ENCODE peak calls at places on chromosomes 3 and 15, in five cellular contexts. One of them, this sample, is unnamed.

GRCh38 chr3:173742491-173742890 is 344.9 kb downstream of the NLGN1 start:
- DNase-seq in pancreas: no peak
- DNase-seq in ACHN: no peak
- DNase-seq in progenitor cell of endocrine pancreas: no peak
- DNase-seq in CD4-positive, CD25-positive, alpha-beta regulatory T cell: no peak
- DNase-seq in this sample: no peak

GRCh38 chr15:27342991-27343390 is 372.0 kb downstream of the GABRG3 start:
- DNase-seq in ACHN: no peak
- DNase-seq in progenitor cell of endocrine pancreas: no peak
- DNase-seq in pancreas: no peak
- DNase-seq in CD4-positive, CD25-positive, alpha-beta regulatory T cell: no peak
- DNase-seq in this sample: no peak

GRCh38 chr15:70029297-70029701 is 68.4 kb downstream of the TLE3 start:
- DNase-seq in pancreas: no peak
- DNase-seq in CD4-positive, CD25-positive, alpha-beta regulatory T cell: no peak
- DNase-seq in progenitor cell of endocrine pancreas: no peak
- DNase-seq in ACHN: no peak
- DNase-seq in this sample: no peak

GRCh38 chr15:41806291-41807181 is 21.4 kb upstream of the JMJD7 start:
- DNase-seq in pancreas: peak; percentile 54
- DNase-seq in CD4-positive, CD25-positive, alpha-beta regulatory T cell: no peak
- DNase-seq in progenitor cell of endocrine pancreas: no peak
- DNase-seq in ACHN: peak; percentile 9
- DNase-seq in this sample: no peak

GRCh38 chr3:62874398-62875102 is 666 bp downstream of the CADPS start:
- DNase-seq in CD4-positive, CD25-positive, alpha-beta regulatory T cell: no peak
- DNase-seq in pancreas: no peak
- DNase-seq in ACHN: no peak
- DNase-seq in progenitor cell of endocrine pancreas: peak; percentile 56
- DNase-seq in this sample: no peak

GRCh38 chr3:182606905-182607504 is 186.3 kb upstream of the ATP11B start:
- DNase-seq in ACHN: no peak
- DNase-seq in pancreas: no peak
- DNase-seq in CD4-positive, CD25-positive, alpha-beta regulatory T cell: no peak
- DNase-seq in progenitor cell of endocrine pancreas: no peak
- DNase-seq in this sample: no peak

GRCh38 chr3:27533718-27534578 is 49.8 kb upstream of the SLC4A7 start:
- DNase-seq in ACHN: peak; percentile 94
- DNase-seq in progenitor cell of endocrine pancreas: no peak
- DNase-seq in CD4-positive, CD25-positive, alpha-beta regulatory T cell: peak; percentile 20
- DNase-seq in pancreas: no peak
- DNase-seq in this sample: peak; percentile 22

GRCh38 chr3:132443421-132443820 is 26.1 kb downstream of the DNAJC13 start:
- DNase-seq in ACHN: no peak
- DNase-seq in CD4-positive, CD25-positive, alpha-beta regulatory T cell: no peak
- DNase-seq in progenitor cell of endocrine pancreas: no peak
- DNase-seq in pancreas: no peak
- DNase-seq in this sample: no peak

GRCh38 chr3:123084192-123084591 is 17.4 kb downstream of the PDIA5 start:
- DNase-seq in CD4-positive, CD25-positive, alpha-beta regulatory T cell: no peak
- DNase-seq in progenitor cell of endocrine pancreas: no peak
- DNase-seq in ACHN: no peak
- DNase-seq in pancreas: no peak
- DNase-seq in this sample: no peak

GRCh38 chr3:4532535-4533112 is 39.5 kb downstream of the ITPR1 start:
- DNase-seq in progenitor cell of endocrine pancreas: no peak
- DNase-seq in pancreas: no peak
- DNase-seq in CD4-positive, CD25-positive, alpha-beta regulatory T cell: no peak
- DNase-seq in ACHN: no peak
- DNase-seq in this sample: no peak

GRCh38 chr3:97957617-97958311 is 14.5 kb downstream of the RIOX2 start:
- DNase-seq in ACHN: no peak
- DNase-seq in CD4-positive, CD25-positive, alpha-beta regulatory T cell: no peak
- DNase-seq in progenitor cell of endocrine pancreas: no peak
- DNase-seq in pancreas: no peak
- DNase-seq in this sample: no peak

GRCh38 chr3:14897266-14897665 is 50.1 kb upstream of the NR2C2 start:
- DNase-seq in CD4-positive, CD25-positive, alpha-beta regulatory T cell: no peak
- DNase-seq in pancreas: no peak
- DNase-seq in progenitor cell of endocrine pancreas: no peak
- DNase-seq in ACHN: no peak
- DNase-seq in this sample: no peak

GRCh38 chr3:159904911-159905310 is 83.7 kb upstream of the IL12A start:
- DNase-seq in progenitor cell of endocrine pancreas: no peak
- DNase-seq in ACHN: no peak
- DNase-seq in pancreas: no peak
- DNase-seq in CD4-positive, CD25-positive, alpha-beta regulatory T cell: no peak
- DNase-seq in this sample: no peak

GRCh38 chr3:172303941-172304558 is 144.2 kb downstream of the GHSR start:
- DNase-seq in pancreas: no peak
- DNase-seq in ACHN: no peak
- DNase-seq in CD4-positive, CD25-positive, alpha-beta regulatory T cell: no peak
- DNase-seq in progenitor cell of endocrine pancreas: no peak
- DNase-seq in this sample: no peak

GRCh38 chr3:108818404-108818803 is 4.2 kb upstream of the TRAT1 start:
- DNase-seq in CD4-positive, CD25-positive, alpha-beta regulatory T cell: peak; percentile 69
- DNase-seq in ACHN: peak; percentile 57
- DNase-seq in pancreas: no peak
- DNase-seq in progenitor cell of endocrine pancreas: no peak
- DNase-seq in this sample: peak; percentile 62

GRCh38 chr15:68797157-68797556 is 23.5 kb downstream of the ANP32A start:
- DNase-seq in ACHN: no peak
- DNase-seq in pancreas: no peak
- DNase-seq in CD4-positive, CD25-positive, alpha-beta regulatory T cell: no peak
- DNase-seq in progenitor cell of endocrine pancreas: no peak
- DNase-seq in this sample: no peak

GRCh38 chr3:46878796-46879436 is 1.4 kb downstream of the PTH1R start:
- DNase-seq in CD4-positive, CD25-positive, alpha-beta regulatory T cell: no peak
- DNase-seq in pancreas: no peak
- DNase-seq in ACHN: peak; percentile 67
- DNase-seq in progenitor cell of endocrine pancreas: no peak
- DNase-seq in this sample: no peak

GRCh38 chr3:66153471-66153870 is 67.3 kb upstream of the SLC25A26 start:
- DNase-seq in ACHN: peak; percentile 85
- DNase-seq in CD4-positive, CD25-positive, alpha-beta regulatory T cell: no peak
- DNase-seq in pancreas: no peak
- DNase-seq in progenitor cell of endocrine pancreas: no peak
- DNase-seq in this sample: no peak

GRCh38 chr3:17412950-17413530 is 329.4 kb downstream of the TBC1D5 start:
- DNase-seq in ACHN: peak; percentile 67
- DNase-seq in CD4-positive, CD25-positive, alpha-beta regulatory T cell: peak; percentile 52
- DNase-seq in progenitor cell of endocrine pancreas: no peak
- DNase-seq in pancreas: no peak
- DNase-seq in this sample: no peak

GRCh38 chr15:24832282-24832681 is 122.5 kb upstream of the SNRPN start:
- DNase-seq in progenitor cell of endocrine pancreas: no peak
- DNase-seq in pancreas: no peak
- DNase-seq in ACHN: no peak
- DNase-seq in CD4-positive, CD25-positive, alpha-beta regulatory T cell: no peak
- DNase-seq in this sample: no peak

GRCh38 chr3:72594615-72595215 is 253.5 kb downstream of the SHQ1 start:
- DNase-seq in CD4-positive, CD25-positive, alpha-beta regulatory T cell: no peak
- DNase-seq in pancreas: no peak
- DNase-seq in progenitor cell of endocrine pancreas: no peak
- DNase-seq in ACHN: no peak
- DNase-seq in this sample: no peak

GRCh38 chr3:190696777-190697501 is 165.6 kb downstream of the GMNC start:
- DNase-seq in progenitor cell of endocrine pancreas: no peak
- DNase-seq in pancreas: no peak
- DNase-seq in ACHN: peak; percentile 43
- DNase-seq in CD4-positive, CD25-positive, alpha-beta regulatory T cell: peak; percentile 5
- DNase-seq in this sample: peak; percentile 1

GRCh38 chr15:99677540-99678134 is 55.6 kb downstream of the LYSMD4 start:
- DNase-seq in ACHN: peak; percentile 46
- DNase-seq in CD4-positive, CD25-positive, alpha-beta regulatory T cell: no peak
- DNase-seq in pancreas: no peak
- DNase-seq in progenitor cell of endocrine pancreas: no peak
- DNase-seq in this sample: no peak

GRCh38 chr3:191238321-191238817 is 39.3 kb downstream of the OSTN start:
- DNase-seq in ACHN: no peak
- DNase-seq in CD4-positive, CD25-positive, alpha-beta regulatory T cell: no peak
- DNase-seq in progenitor cell of endocrine pancreas: no peak
- DNase-seq in pancreas: no peak
- DNase-seq in this sample: no peak

GRCh38 chr15:64846246-64846645 is 4.5 kb downstream of the PLEKHO2 start:
- DNase-seq in progenitor cell of endocrine pancreas: no peak
- DNase-seq in CD4-positive, CD25-positive, alpha-beta regulatory T cell: no peak
- DNase-seq in pancreas: no peak
- DNase-seq in ACHN: no peak
- DNase-seq in this sample: no peak

GRCh38 chr15:47718474-47719440 is 1.5 kb downstream of the SEMA6D start:
- DNase-seq in CD4-positive, CD25-positive, alpha-beta regulatory T cell: no peak
- DNase-seq in ACHN: no peak
- DNase-seq in pancreas: no peak
- DNase-seq in progenitor cell of endocrine pancreas: no peak
- DNase-seq in this sample: no peak

GRCh38 chr3:134406331-134407246 is 32.3 kb upstream of the AMOTL2 start:
- DNase-seq in CD4-positive, CD25-positive, alpha-beta regulatory T cell: no peak
- DNase-seq in ACHN: no peak
- DNase-seq in pancreas: peak; percentile 88
- DNase-seq in progenitor cell of endocrine pancreas: peak; percentile 57
- DNase-seq in this sample: no peak

GRCh38 chr15:85897207-85897817 is 102.6 kb upstream of the KLHL25 start:
- DNase-seq in pancreas: no peak
- DNase-seq in CD4-positive, CD25-positive, alpha-beta regulatory T cell: no peak
- DNase-seq in progenitor cell of endocrine pancreas: no peak
- DNase-seq in ACHN: no peak
- DNase-seq in this sample: no peak

GRCh38 chr3:105762749-105763673 is 105.8 kb downstream of the CBLB start:
- DNase-seq in progenitor cell of endocrine pancreas: no peak
- DNase-seq in ACHN: no peak
- DNase-seq in CD4-positive, CD25-positive, alpha-beta regulatory T cell: no peak
- DNase-seq in pancreas: no peak
- DNase-seq in this sample: no peak

GRCh38 chr3:147392083-147392916 is 14.0 kb downstream of the ZIC4 start:
- DNase-seq in pancreas: peak; percentile 70
- DNase-seq in CD4-positive, CD25-positive, alpha-beta regulatory T cell: no peak
- DNase-seq in progenitor cell of endocrine pancreas: no peak
- DNase-seq in ACHN: no peak
- DNase-seq in this sample: no peak

GRCh38 chr3:149475451-149476060 is 1.1 kb downstream of the TM4SF4 start:
- DNase-seq in ACHN: peak; percentile 73
- DNase-seq in CD4-positive, CD25-positive, alpha-beta regulatory T cell: no peak
- DNase-seq in pancreas: no peak
- DNase-seq in progenitor cell of endocrine pancreas: no peak
- DNase-seq in this sample: no peak

GRCh38 chr3:140399853-140400252 is 278.0 kb upstream of the TRIM42 start:
- DNase-seq in CD4-positive, CD25-positive, alpha-beta regulatory T cell: no peak
- DNase-seq in progenitor cell of endocrine pancreas: no peak
- DNase-seq in pancreas: no peak
- DNase-seq in ACHN: no peak
- DNase-seq in this sample: no peak

GRCh38 chr3:177516130-177517011 is 319.1 kb upstream of the TBL1XR1 start:
- DNase-seq in pancreas: no peak
- DNase-seq in CD4-positive, CD25-positive, alpha-beta regulatory T cell: no peak
- DNase-seq in ACHN: peak; percentile 52
- DNase-seq in progenitor cell of endocrine pancreas: no peak
- DNase-seq in this sample: no peak

GRCh38 chr15:24772709-24773373 is 97.3 kb downstream of the NPAP1 start:
- DNase-seq in CD4-positive, CD25-positive, alpha-beta regulatory T cell: peak; percentile 66
- DNase-seq in pancreas: peak; percentile 91
- DNase-seq in ACHN: peak; percentile 85
- DNase-seq in progenitor cell of endocrine pancreas: peak; percentile 68
- DNase-seq in this sample: peak; percentile 16

This sample was measured in activated CD4-positive, alpha-beta T cell treated with anti-CD3 and anti-CD28 coated beads for 4 hours.